ENCODE peak calls at places on chromosomes 3 and 15, in eight cellular contexts. T, D, A, N, W, M, I and E are unnamed samples.

GRCh38 chr15:70236306-70237103 is 138.8 kb upstream of the TLE3 start:
- DNase-seq in D (peak; percentile 90), N (no peak), T (peak; percentile 15), M (no peak), A (peak; percentile 54), W (peak; percentile 91), I (no peak), E (no peak)

GRCh38 chr3:155737844-155738460 is 6.9 kb downstream of the PLCH1 start:
- DNase-seq in M (peak; percentile 54), T (no peak), N (no peak), A (peak; percentile 71), I (no peak), D (no peak), W (no peak), E (no peak)

GRCh38 chr3:43690400-43691119 is at the start of gene ABHD5:
- DNase-seq in I (peak; percentile 97), T (peak; percentile 95), W (peak; percentile 95), A (peak; percentile 85), N (peak; percentile 92), M (peak; percentile 96), D (peak; percentile 92), E (peak; percentile 97)

GRCh38 chr3:23325466-23326065 is 122.4 kb downstream of the UBE2E2 start:
- DNase-seq in T (no peak), W (no peak), M (no peak), D (peak; percentile 15), A (no peak), I (no peak), N (no peak), E (no peak)

GRCh38 chr15:39629376-39629775 is 48.5 kb downstream of the THBS1 start:
- DNase-seq in T (no peak), N (no peak), W (no peak), D (peak; percentile 35), I (peak; percentile 24), A (no peak), M (no peak), E (no peak)

GRCh38 chr15:39801641-39802309 is 19.1 kb upstream of the FSIP1 start:
- DNase-seq in D (no peak), N (no peak), I (no peak), T (no peak), W (no peak), A (no peak), M (peak; percentile 65), E (no peak)

GRCh38 chr15:48865387-48866079 is 12.4 kb upstream of the EID1 start:
- DNase-seq in N (no peak), I (no peak), A (peak; percentile 33), D (peak; percentile 48), W (peak; percentile 35), T (peak; percentile 63), M (no peak), E (no peak)

GRCh38 chr15:89376441-89376840 is 41.8 kb upstream of the POLG start:
- DNase-seq in A (no peak), I (no peak), N (no peak), T (no peak), W (no peak), D (no peak), M (no peak), E (no peak)

GRCh38 chr3:31695280-31696008 is 162.7 kb downstream of the STT3B start:
- DNase-seq in M (peak; percentile 31), T (no peak), I (peak; percentile 6), A (no peak), W (no peak), N (no peak), D (no peak), E (no peak)

GRCh38 chr3:127209840-127210653 is 17.1 kb downstream of the PRR23E start:
- DNase-seq in W (no peak), M (peak; percentile 11), I (no peak), N (no peak), D (no peak), T (no peak), A (no peak), E (no peak)

GRCh38 chr3:178255315-178255714 is 280.9 kb upstream of the KCNMB2 start:
- DNase-seq in N (no peak), W (peak; percentile 53), T (no peak), D (peak; percentile 50), M (no peak), A (no peak), I (no peak), E (no peak)

GRCh38 chr3:30644615-30645014 is 38.2 kb downstream of the TGFBR2 start:
- DNase-seq in M (peak; percentile 26), D (peak; percentile 83), I (no peak), A (peak; percentile 74), N (peak; percentile 66), W (peak; percentile 85), T (peak; percentile 72), E (no peak)

GRCh38 chr3:47433796-47434195 is 41.9 kb downstream of the SCAP start:
- DNase-seq in W (no peak), I (no peak), A (no peak), D (no peak), N (no peak), M (no peak), T (no peak), E (peak; percentile 27)

GRCh38 chr15:77497108-77497737 is 76.5 kb downstream of the HMG20A start:
- DNase-seq in T (peak; percentile 59), N (peak; percentile 43), A (no peak), W (peak; percentile 85), M (no peak), I (no peak), D (peak; percentile 63), E (peak; percentile 94)